ENCODE peak calls at places on chromosomes 13 and 19, in six cellular contexts. A, I, O, S, D and P are unnamed samples.

GRCh38 chr13:111184685-111185401 is 69.7 kb downstream of the ARHGEF7 start:
- DNase-seq in A (no peak), I (peak), D (no peak), S (peak), O (no peak), P (no peak)

GRCh38 chr19:29375429-29376093 is 150.2 kb upstream of the VSTM2B start:
- DNase-seq in O (no peak), A (no peak), I (no peak), D (no peak), S (no peak), P (no peak)

GRCh38 chr19:49335071-49335783 is at the start of gene CD37:
- DNase-seq in A (no peak), I (peak), O (no peak), S (no peak), D (peak), P (no peak)

GRCh38 chr13:34762312-34762711 is 179.8 kb upstream of the NBEA start:
- DNase-seq in O (no peak), A (no peak), D (no peak), S (no peak), I (no peak), P (no peak)

GRCh38 chr19:10402441-10403038 is 802 bp downstream of the CDC37 start:
- DNase-seq in A (peak), O (no peak), D (peak), I (peak), S (no peak), P (peak)

GRCh38 chr19:31152906-31153305 is 196.3 kb downstream of the TSHZ3 start:
- DNase-seq in I (no peak), O (no peak), S (no peak), A (no peak), D (no peak), P (no peak)

GRCh38 chr13:39767791-39768564 is 112.5 kb downstream of the COG6 start:
- DNase-seq in I (peak), O (no peak), D (no peak), A (no peak), S (no peak), P (no peak)

GRCh38 chr13:82458169-82458568 is 1424.1 kb downstream of the SLITRK1 start:
- DNase-seq in D (no peak), O (no peak), I (no peak), S (no peak), A (no peak), P (no peak)

GRCh38 chr19:35754365-35755139 is 2.3 kb downstream of the HSPB6 start:
- DNase-seq in I (no peak), D (no peak), S (no peak), O (no peak), A (no peak), P (no peak)

GRCh38 chr19:6876790-6877189 is 10.6 kb upstream of the ADGRE1 start:
- DNase-seq in D (no peak), S (no peak), I (peak), O (no peak), A (no peak), P (no peak)

GRCh38 chr19:53045536-53045935 is 996 bp downstream of the ERVV-2 start:
- DNase-seq in I (no peak), D (no peak), S (no peak), O (no peak), A (no peak), P (no peak)

GRCh38 chr19:2711937-2712205 is 9.3 kb downstream of the DIRAS1 start:
- DNase-seq in A (no peak), O (no peak), D (no peak), S (no peak), I (no peak), P (no peak)

GRCh38 chr19:14502334-14503092 is 6.6 kb upstream of the GIPC1 start:
- DNase-seq in O (no peak), I (no peak), A (no peak), D (no peak), S (no peak), P (peak)

GRCh38 chr19:51346742-51347141 is 4.8 kb upstream of the VSIG10L start:
- DNase-seq in O (no peak), A (no peak), D (no peak), I (no peak), S (no peak), P (no peak)

GRCh38 chr19:34366670-34367423 is 1.9 kb downstream of the GPI start:
- DNase-seq in A (no peak), I (peak), O (no peak), D (peak), S (no peak), P (no peak)

GRCh38 chr13:112643759-112644459 is 45.9 kb upstream of the ATP11A start:
- DNase-seq in O (no peak), A (no peak), S (no peak), I (no peak), D (no peak), P (peak)

GRCh38 chr13:110250258-110250891 is 56.6 kb downstream of the COL4A1 start:
- DNase-seq in D (no peak), O (no peak), A (peak), I (no peak), S (no peak), P (no peak)

GRCh38 chr13:73058741-73059459 is at the start of gene KLF5:
- DNase-seq in D (peak), A (peak), S (peak), I (peak), O (peak), P (peak)

GRCh38 chr13:114339779-114340534 is 25.7 kb downstream of the CHAMP1 start:
- DNase-seq in O (peak), I (peak), S (no peak), D (no peak), A (peak), P (peak)

GRCh38 chr13:24340608-24340955 is 31.2 kb downstream of the C1QTNF9 start:
- DNase-seq in O (no peak), A (no peak), S (no peak), I (no peak), D (no peak), P (no peak)

GRCh38 chr13:61094865-61095264 is 320.8 kb downstream of the PCDH20 start:
- DNase-seq in D (no peak), S (no peak), O (no peak), I (no peak), A (no peak), P (no peak)

GRCh38 chr13:34570954-34571353 is 371.1 kb upstream of the NBEA start:
- DNase-seq in O (no peak), I (no peak), D (no peak), A (no peak), S (no peak), P (no peak)

GRCh38 chr13:47426126-47426849 is 529.4 kb upstream of the HTR2A start:
- DNase-seq in S (no peak), I (no peak), D (no peak), A (no peak), O (no peak), P (no peak)

GRCh38 chr19:13396256-13397080 is 109.8 kb downstream of the CACNA1A start:
- DNase-seq in D (peak), S (no peak), O (peak), I (peak), A (peak), P (peak)

GRCh38 chr19:45954132-45954531 is 19.5 kb downstream of the NOVA2 start:
- DNase-seq in I (no peak), A (no peak), S (no peak), D (no peak), O (no peak), P (no peak)

GRCh38 chr19:15015946-15016542 is 33.2 kb upstream of the CASP14 start:
- DNase-seq in A (peak), O (no peak), I (peak), D (peak), S (no peak), P (peak)

GRCh38 chr13:19567820-19568534 is 6.6 kb upstream of the TPTE2 start:
- DNase-seq in I (no peak), S (peak), A (no peak), O (no peak), D (no peak), P (no peak)

GRCh38 chr19:49932041-49932451 is 2.7 kb upstream of the NUP62 start:
- DNase-seq in S (no peak), A (no peak), O (no peak), D (no peak), I (no peak), P (no peak)

GRCh38 chr19:41521860-41522555 is 54.0 kb upstream of the CEACAM21 start:
- DNase-seq in O (no peak), I (peak), S (no peak), A (no peak), D (no peak), P (no peak)
- TF ChIP-seq MYC in O (no peak), I (no peak), S (no peak), A (no peak), D (no peak), P (no peak)

DNA sequence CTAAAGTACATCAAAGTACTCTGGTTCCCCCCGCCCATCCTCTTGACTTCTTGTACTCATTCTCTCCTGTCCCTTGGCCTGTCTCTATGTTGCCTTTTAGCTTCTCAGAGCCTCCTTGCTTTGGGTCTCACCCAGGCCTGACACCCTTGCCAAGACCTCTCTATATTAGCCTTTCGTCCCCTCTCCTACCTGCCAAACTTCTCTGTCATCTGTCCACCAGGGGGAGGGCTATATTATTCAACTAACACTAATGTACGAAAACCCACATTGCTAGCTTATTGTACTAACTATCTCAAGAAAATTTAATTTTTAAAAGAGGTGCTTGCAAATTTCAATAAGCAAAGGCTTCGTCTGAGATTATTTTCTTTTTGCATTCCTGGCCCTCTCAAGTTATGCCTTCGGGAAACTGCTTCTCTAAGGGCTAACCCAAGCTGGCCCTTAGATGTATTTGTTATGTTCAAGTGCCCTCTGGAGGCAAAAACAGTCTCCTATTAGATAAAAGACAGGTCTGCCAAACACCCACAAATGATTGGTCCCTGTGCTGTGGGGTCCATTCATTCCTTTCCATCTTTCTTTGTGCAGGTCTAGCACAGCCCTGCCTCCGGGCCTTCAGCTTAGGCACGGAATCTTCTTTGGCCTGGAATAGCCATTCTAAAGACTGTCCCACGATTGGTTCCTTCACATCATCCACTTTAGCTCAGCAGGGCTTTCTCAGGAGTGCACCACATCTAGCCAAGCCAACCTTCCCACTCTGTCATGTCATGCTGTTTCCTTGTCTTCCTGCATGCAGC is 6.4 kb upstream of the MRPS31 start:
- DNase-seq in S (no peak), A (peak), O (peak), I (peak), D (peak), P (peak)
- TF ChIP-seq MYC in S (no peak), A (no peak), O (no peak), I (no peak), D (no peak), P (no peak)

DNA sequence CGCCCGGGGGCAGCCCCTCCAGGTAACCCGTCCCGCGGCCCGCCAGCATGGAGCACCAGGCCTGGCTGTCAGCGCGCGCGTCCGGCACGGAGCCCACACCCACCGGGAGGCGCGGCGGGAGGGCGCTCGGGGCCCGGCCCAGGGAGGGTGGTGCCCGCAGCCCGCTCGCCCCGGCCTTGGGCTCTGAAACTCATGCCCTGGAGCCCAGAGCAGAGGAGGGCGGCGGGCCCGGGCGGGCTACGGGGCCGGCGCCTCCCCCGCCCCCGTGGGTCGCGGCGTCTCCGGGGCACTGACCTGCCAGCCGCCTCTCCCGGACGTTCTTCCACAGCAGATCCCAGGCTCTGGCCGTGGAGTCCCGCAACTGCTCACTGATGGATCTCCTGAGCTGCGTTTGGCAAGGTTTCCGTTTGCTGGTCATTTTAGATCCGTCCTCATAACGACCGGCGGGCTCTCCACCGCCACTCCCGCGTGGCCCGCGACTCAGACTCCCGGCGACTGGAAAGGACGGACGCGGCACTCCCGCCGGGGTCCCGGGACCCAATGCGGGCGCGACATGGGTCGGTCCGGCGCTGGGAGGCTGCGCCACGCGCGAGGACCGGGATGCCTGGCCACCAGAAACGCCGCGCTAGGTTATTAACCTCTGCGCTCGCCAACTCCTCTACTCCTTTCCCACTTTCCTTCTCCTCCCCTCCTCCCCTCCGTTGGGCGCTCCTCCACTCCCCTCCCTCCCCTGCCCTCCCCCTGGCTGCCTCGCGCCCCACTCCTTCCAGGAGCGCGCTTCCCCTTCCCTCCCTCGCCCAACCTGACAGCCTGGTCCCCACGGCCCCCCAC is 64.7 kb upstream of the STARD13 start:
- DNase-seq in D (no peak), A (peak), I (no peak), O (peak), S (no peak), P (no peak)
- TF ChIP-seq MYC in D (no peak), A (no peak), I (no peak), O (no peak), S (no peak), P (no peak)

GRCh38 chr19:8611890-8612806 is 1.6 kb upstream of the ADAMTS10 start:
- DNase-seq in D (no peak), I (peak), S (no peak), O (peak), A (peak), P (no peak)

GRCh38 chr19:8611391-8611883 is 922 bp upstream of the ADAMTS10 start:
- DNase-seq in I (peak), S (no peak), O (no peak), D (no peak), A (no peak), P (no peak)

GRCh38 chr19:8610041-8610927 is at the start of gene ADAMTS10:
- DNase-seq in A (no peak), I (peak), D (peak), O (no peak), S (no peak), P (no peak)

GRCh38 chr19:8609210-8610040 is 1.1 kb downstream of the ADAMTS10 start:
- DNase-seq in A (peak), O (peak), D (peak), I (peak), S (no peak), P (peak)

DNA sequence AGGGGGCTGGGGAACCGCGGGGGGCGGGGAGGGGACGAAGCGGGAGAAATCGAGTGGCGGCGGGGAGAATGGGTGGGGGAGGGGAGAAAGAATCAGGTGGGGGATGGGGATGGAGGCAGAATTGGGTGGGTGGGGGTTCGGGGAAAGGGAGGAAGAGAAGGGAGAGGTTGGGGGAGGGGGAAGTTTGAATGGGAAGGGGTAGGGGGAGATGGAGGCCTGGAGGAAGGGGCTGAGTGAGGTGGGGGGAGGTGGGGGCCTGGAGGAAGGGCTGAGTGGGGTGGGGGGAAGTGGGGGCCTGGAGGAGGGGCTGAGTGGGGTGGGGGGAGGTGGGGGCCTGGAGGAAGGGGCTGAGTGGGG is 391 bp upstream of the ADAMTS10 start:
- DNase-seq in A (no peak), O (no peak), S (no peak), I (no peak), D (no peak), P (no peak)
- TF ChIP-seq MYC in A (no peak), O (no peak), S (no peak), I (no peak), D (no peak), P (no peak)

GRCh38 chr19:823565-824121 is 1.9 kb upstream of the PLPPR3 start:
- DNase-seq in A (no peak), D (peak), I (peak), O (no peak), S (no peak), P (no peak)

GRCh38 chr19:825897-826640 is 1.6 kb upstream of the AZU1 start:
- DNase-seq in S (no peak), A (no peak), D (no peak), O (no peak), I (peak), P (no peak)

GRCh38 chr19:821228-821975 is at the start of gene PLPPR3:
- DNase-seq in S (no peak), I (no peak), A (no peak), D (peak), O (no peak), P (no peak)

GRCh38 chr19:824885-825284 is 2.8 kb upstream of the AZU1 start:
- DNase-seq in S (no peak), O (no peak), I (peak), A (no peak), D (no peak), P (no peak)

GRCh38 chr19:821976-822773 is 420 bp upstream of the PLPPR3 start:
- DNase-seq in O (no peak), S (no peak), I (peak), D (peak), A (no peak), P (no peak)
- TF ChIP-seq MYC in O (no peak), S (no peak), I (no peak), D (no peak), A (no peak), P (no peak)

GRCh38 chr13:41145136-41145908 is 12.7 kb upstream of the KBTBD6 start:
- DNase-seq in S (no peak), A (no peak), D (no peak), O (no peak), I (no peak), P (no peak)
- TF ChIP-seq MYC in S (no peak), A (no peak), D (no peak), O (no peak), I (no peak), P (no peak)

GRCh38 chr19:43651758-43652545 is 12.3 kb upstream of the CADM4 start:
- DNase-seq in S (no peak), D (peak), A (peak), I (peak), O (peak), P (peak)
- TF ChIP-seq MYC in S (no peak), D (no peak), A (no peak), I (no peak), O (no peak), P (no peak)